ENCODE peak calls at places on chromosomes 6 and 20, in ten cellular contexts. One of them, this sample, is unnamed. For H3K27me3, H3K4me1 and H3K36me3, the result is how much of the 10 kb centered on the place peaks cover.

GRCh38 chr20:17562804-17563305 is 7.0 kb upstream of the DSTN start:
- DNase-seq in fibroblast of lung: peak
- DNase-seq in IMR-90: peak
- DNase-seq in cardiac muscle cell: peak
- DNase-seq in lung: peak
- DNase-seq in transverse colon: no peak
- DNase-seq in ovary: no peak
- DNase-seq in GM23248: peak
- DNase-seq in mammary epithelial cell: peak
- DNase-seq in astrocyte: peak
- DNase-seq in this sample: no peak

GRCh38 chr6:43120101-43120730 is 44.1 kb downstream of the PTK7 start:
- DNase-seq in mammary epithelial cell: no peak
- DNase-seq in IMR-90: no peak
- DNase-seq in cardiac muscle cell: no peak
- DNase-seq in astrocyte: no peak
- DNase-seq in ovary: no peak
- DNase-seq in GM23248: no peak
- DNase-seq in lung: no peak
- DNase-seq in fibroblast of lung: no peak
- DNase-seq in transverse colon: no peak
- DNase-seq in this sample: no peak

GRCh38 chr6:63787021-63787420 is 151.4 kb downstream of the PHF3 start:
- DNase-seq in mammary epithelial cell: no peak
- DNase-seq in cardiac muscle cell: peak
- DNase-seq in IMR-90: peak
- DNase-seq in astrocyte: no peak
- DNase-seq in GM23248: no peak
- DNase-seq in lung: no peak
- DNase-seq in ovary: no peak
- DNase-seq in fibroblast of lung: no peak
- DNase-seq in transverse colon: no peak
- DNase-seq in this sample: no peak

GRCh38 chr6:25277401-25277800 is 1.8 kb upstream of the CARMIL1 start:
- DNase-seq in transverse colon: no peak
- DNase-seq in cardiac muscle cell: no peak
- DNase-seq in IMR-90: no peak
- DNase-seq in ovary: no peak
- DNase-seq in mammary epithelial cell: no peak
- DNase-seq in fibroblast of lung: no peak
- DNase-seq in astrocyte: no peak
- DNase-seq in GM23248: no peak
- DNase-seq in lung: no peak
- DNase-seq in this sample: no peak

GRCh38 chr6:128532827-128533226 is 12.4 kb upstream of the PTPRK start:
- DNase-seq in transverse colon: no peak
- DNase-seq in lung: no peak
- DNase-seq in mammary epithelial cell: peak
- DNase-seq in astrocyte: no peak
- DNase-seq in cardiac muscle cell: no peak
- DNase-seq in ovary: no peak
- DNase-seq in GM23248: peak
- DNase-seq in IMR-90: peak
- DNase-seq in fibroblast of lung: peak
- DNase-seq in this sample: no peak

GRCh38 chr6:161547617-161548016 is 273.8 kb upstream of the AGPAT4 start:
- DNase-seq in mammary epithelial cell: no peak
- DNase-seq in transverse colon: no peak
- DNase-seq in cardiac muscle cell: no peak
- DNase-seq in ovary: no peak
- DNase-seq in fibroblast of lung: no peak
- DNase-seq in lung: no peak
- DNase-seq in astrocyte: peak
- DNase-seq in GM23248: peak
- DNase-seq in IMR-90: no peak
- DNase-seq in this sample: no peak

GRCh38 chr6:34247481-34248197 is 1.2 kb downstream of the SMIM29 start:
- DNase-seq in cardiac muscle cell: no peak
- DNase-seq in IMR-90: no peak
- DNase-seq in transverse colon: no peak
- DNase-seq in ovary: no peak
- DNase-seq in astrocyte: no peak
- DNase-seq in mammary epithelial cell: no peak
- DNase-seq in lung: no peak
- DNase-seq in fibroblast of lung: no peak
- DNase-seq in GM23248: peak
- DNase-seq in this sample: no peak

GRCh38 chr6:357791-358341 is 33.7 kb upstream of the IRF4 start:
- DNase-seq in cardiac muscle cell: no peak
- DNase-seq in fibroblast of lung: no peak
- DNase-seq in lung: no peak
- DNase-seq in ovary: no peak
- DNase-seq in mammary epithelial cell: no peak
- DNase-seq in transverse colon: no peak
- DNase-seq in astrocyte: no peak
- DNase-seq in GM23248: no peak
- DNase-seq in IMR-90: no peak
- DNase-seq in this sample: no peak

GRCh38 chr20:44356353-44356723 is 839 bp downstream of the HNF4A start:
- DNase-seq in cardiac muscle cell: peak
- DNase-seq in astrocyte: no peak
- DNase-seq in ovary: no peak
- DNase-seq in GM23248: no peak
- DNase-seq in IMR-90: no peak
- DNase-seq in lung: no peak
- DNase-seq in fibroblast of lung: no peak
- DNase-seq in mammary epithelial cell: no peak
- DNase-seq in transverse colon: no peak
- DNase-seq in this sample: no peak

GRCh38 chr6:16769986-16770376 is 8.7 kb upstream of the ATXN1 start:
- DNase-seq in lung: no peak
- DNase-seq in astrocyte: peak
- DNase-seq in IMR-90: peak
- DNase-seq in fibroblast of lung: peak
- DNase-seq in ovary: no peak
- DNase-seq in cardiac muscle cell: peak
- DNase-seq in transverse colon: no peak
- DNase-seq in GM23248: peak
- DNase-seq in mammary epithelial cell: peak
- DNase-seq in this sample: no peak

GRCh38 chr20:22346716-22347115 is 237.7 kb downstream of the FOXA2 start:
- DNase-seq in lung: no peak
- DNase-seq in cardiac muscle cell: no peak
- DNase-seq in transverse colon: no peak
- DNase-seq in astrocyte: no peak
- DNase-seq in IMR-90: no peak
- DNase-seq in fibroblast of lung: no peak
- DNase-seq in GM23248: no peak
- DNase-seq in ovary: no peak
- DNase-seq in mammary epithelial cell: peak
- DNase-seq in this sample: no peak

GRCh38 chr20:22348010-22348409 is 236.4 kb downstream of the FOXA2 start:
- DNase-seq in transverse colon: no peak
- DNase-seq in GM23248: no peak
- DNase-seq in mammary epithelial cell: no peak
- DNase-seq in astrocyte: no peak
- DNase-seq in lung: no peak
- DNase-seq in IMR-90: no peak
- DNase-seq in fibroblast of lung: no peak
- DNase-seq in cardiac muscle cell: no peak
- DNase-seq in ovary: no peak
- DNase-seq in this sample: no peak

GRCh38 chr20:22353586-22353985 is 230.8 kb downstream of the FOXA2 start:
- DNase-seq in fibroblast of lung: no peak
- DNase-seq in transverse colon: no peak
- DNase-seq in astrocyte: no peak
- DNase-seq in ovary: no peak
- DNase-seq in cardiac muscle cell: no peak
- DNase-seq in lung: no peak
- DNase-seq in IMR-90: no peak
- DNase-seq in mammary epithelial cell: peak
- DNase-seq in GM23248: no peak
- DNase-seq in this sample: no peak

GRCh38 chr20:22352019-22352418 is 232.4 kb downstream of the FOXA2 start:
- DNase-seq in cardiac muscle cell: no peak
- DNase-seq in IMR-90: no peak
- DNase-seq in transverse colon: peak
- DNase-seq in lung: no peak
- DNase-seq in fibroblast of lung: no peak
- DNase-seq in GM23248: no peak
- DNase-seq in astrocyte: no peak
- DNase-seq in ovary: no peak
- DNase-seq in mammary epithelial cell: no peak
- DNase-seq in this sample: no peak

GRCh38 chr20:22350624-22351023 is 233.7 kb downstream of the FOXA2 start:
- DNase-seq in transverse colon: no peak
- DNase-seq in cardiac muscle cell: no peak
- DNase-seq in GM23248: no peak
- DNase-seq in IMR-90: no peak
- DNase-seq in astrocyte: no peak
- DNase-seq in lung: no peak
- DNase-seq in ovary: no peak
- DNase-seq in mammary epithelial cell: no peak
- DNase-seq in fibroblast of lung: no peak
- DNase-seq in this sample: no peak
- H3K27me3 ChIP-seq in transverse colon: under half
- H3K27me3 ChIP-seq in cardiac muscle cell: under half
- H3K27me3 ChIP-seq in GM23248: under half
- H3K27me3 ChIP-seq in IMR-90: under half
- H3K27me3 ChIP-seq in astrocyte: under half
- H3K27me3 ChIP-seq in lung: under half
- H3K27me3 ChIP-seq in ovary: under half
- H3K27me3 ChIP-seq in mammary epithelial cell: under half
- H3K27me3 ChIP-seq in fibroblast of lung: under half
- H3K27me3 ChIP-seq in this sample: under half

GRCh38 chr20:48759631-48760245 is 68.1 kb downstream of the PREX1 start:
- DNase-seq in transverse colon: no peak
- DNase-seq in ovary: no peak
- DNase-seq in GM23248: no peak
- DNase-seq in mammary epithelial cell: no peak
- DNase-seq in astrocyte: no peak
- DNase-seq in IMR-90: no peak
- DNase-seq in lung: no peak
- DNase-seq in fibroblast of lung: no peak
- DNase-seq in cardiac muscle cell: no peak
- DNase-seq in this sample: no peak

GRCh38 chr20:48761914-48762313 is 65.9 kb downstream of the PREX1 start:
- DNase-seq in ovary: no peak
- DNase-seq in transverse colon: no peak
- DNase-seq in lung: no peak
- DNase-seq in GM23248: no peak
- DNase-seq in astrocyte: no peak
- DNase-seq in cardiac muscle cell: no peak
- DNase-seq in fibroblast of lung: no peak
- DNase-seq in IMR-90: no peak
- DNase-seq in mammary epithelial cell: no peak
- DNase-seq in this sample: no peak

GRCh38 chr20:48758206-48758820 is 69.5 kb downstream of the PREX1 start:
- DNase-seq in astrocyte: no peak
- DNase-seq in IMR-90: no peak
- DNase-seq in transverse colon: peak
- DNase-seq in fibroblast of lung: no peak
- DNase-seq in lung: no peak
- DNase-seq in mammary epithelial cell: no peak
- DNase-seq in ovary: no peak
- DNase-seq in GM23248: no peak
- DNase-seq in cardiac muscle cell: no peak
- DNase-seq in this sample: no peak

GRCh38 chr20:48761023-48761785 is 66.6 kb downstream of the PREX1 start:
- DNase-seq in astrocyte: no peak
- DNase-seq in ovary: no peak
- DNase-seq in lung: peak
- DNase-seq in fibroblast of lung: no peak
- DNase-seq in mammary epithelial cell: no peak
- DNase-seq in GM23248: no peak
- DNase-seq in cardiac muscle cell: no peak
- DNase-seq in IMR-90: no peak
- DNase-seq in transverse colon: peak
- DNase-seq in this sample: peak

GRCh38 chr20:48760403-48760889 is 67.4 kb downstream of the PREX1 start:
- DNase-seq in cardiac muscle cell: peak
- DNase-seq in transverse colon: peak
- DNase-seq in ovary: no peak
- DNase-seq in IMR-90: peak
- DNase-seq in mammary epithelial cell: peak
- DNase-seq in GM23248: peak
- DNase-seq in fibroblast of lung: no peak
- DNase-seq in lung: no peak
- DNase-seq in astrocyte: peak
- DNase-seq in this sample: no peak
- H3K4me1 ChIP-seq in cardiac muscle cell: under half
- H3K4me1 ChIP-seq in transverse colon: under half
- H3K4me1 ChIP-seq in ovary: under half
- H3K4me1 ChIP-seq in IMR-90: under half
- H3K4me1 ChIP-seq in mammary epithelial cell: under half
- H3K4me1 ChIP-seq in GM23248: under half
- H3K4me1 ChIP-seq in fibroblast of lung: under half
- H3K4me1 ChIP-seq in lung: under half
- H3K4me1 ChIP-seq in astrocyte: under half
- H3K4me1 ChIP-seq in this sample: under half

DNA sequence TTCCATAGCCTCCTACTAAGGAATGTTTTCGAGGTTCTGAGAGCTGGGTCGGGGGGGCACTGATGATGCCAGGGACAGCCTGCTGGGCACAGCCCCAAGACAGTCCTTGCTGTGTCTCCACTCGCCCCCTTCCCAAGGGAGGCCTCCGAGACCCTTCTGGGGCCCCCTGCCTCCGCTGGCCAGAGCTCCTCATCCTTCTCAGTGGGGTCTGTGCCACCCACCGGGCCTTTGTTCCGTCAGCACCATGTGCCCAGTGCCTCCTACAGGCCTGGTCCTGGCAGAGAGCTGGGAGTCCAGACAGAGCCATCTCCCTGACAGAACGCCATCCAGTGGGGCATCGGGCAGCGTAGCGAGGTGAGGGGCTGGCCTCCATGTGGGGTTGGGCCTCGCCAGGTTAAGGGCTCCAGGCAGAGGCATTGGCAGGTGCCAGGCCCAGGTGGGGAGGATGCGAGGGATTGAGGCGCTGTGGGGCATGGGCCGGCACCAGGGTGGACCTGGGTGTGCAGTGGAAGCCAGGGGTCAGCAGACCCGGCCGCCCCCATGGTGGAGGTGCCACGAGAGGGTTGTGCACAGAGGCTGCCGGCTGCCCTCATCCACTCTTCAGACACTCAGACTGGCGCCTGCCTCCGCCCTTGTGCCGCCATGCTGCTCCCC is 13.3 kb downstream of the RBM38 start:
- DNase-seq in mammary epithelial cell: no peak
- DNase-seq in astrocyte: no peak
- DNase-seq in IMR-90: no peak
- DNase-seq in fibroblast of lung: no peak
- DNase-seq in GM23248: no peak
- DNase-seq in transverse colon: no peak
- DNase-seq in ovary: no peak
- DNase-seq in cardiac muscle cell: no peak
- DNase-seq in lung: no peak
- DNase-seq in this sample: no peak
- H3K36me3 ChIP-seq in mammary epithelial cell: under half
- H3K36me3 ChIP-seq in astrocyte: under half
- H3K36me3 ChIP-seq in IMR-90: under half
- H3K36me3 ChIP-seq in fibroblast of lung: under half
- H3K36me3 ChIP-seq in GM23248: under half
- H3K36me3 ChIP-seq in transverse colon: under half
- H3K36me3 ChIP-seq in ovary: under half
- H3K36me3 ChIP-seq in cardiac muscle cell: half or more
- H3K36me3 ChIP-seq in lung: half or more
- H3K36me3 ChIP-seq in this sample: under half

GRCh38 chr6:1652842-1653241 is 43.1 kb downstream of the FOXC1 start:
- DNase-seq in lung: no peak
- DNase-seq in cardiac muscle cell: no peak
- DNase-seq in IMR-90: no peak
- DNase-seq in mammary epithelial cell: no peak
- DNase-seq in astrocyte: no peak
- DNase-seq in GM23248: no peak
- DNase-seq in ovary: no peak
- DNase-seq in fibroblast of lung: no peak
- DNase-seq in transverse colon: no peak
- DNase-seq in this sample: no peak
- H3K27me3 ChIP-seq in lung: under half
- H3K27me3 ChIP-seq in cardiac muscle cell: under half
- H3K27me3 ChIP-seq in IMR-90: under half
- H3K27me3 ChIP-seq in mammary epithelial cell: under half
- H3K27me3 ChIP-seq in astrocyte: under half
- H3K27me3 ChIP-seq in GM23248: under half
- H3K27me3 ChIP-seq in ovary: under half
- H3K27me3 ChIP-seq in fibroblast of lung: under half
- H3K27me3 ChIP-seq in transverse colon: under half
- H3K27me3 ChIP-seq in this sample: under half

This sample was measured in testis.